ENCODE peak calls at places on chromosome 3, in seven cellular contexts. A is ELR; Q is HuH-7; O is putamen; V is cerebellum; F is HuH-7.5; Y is activated CD4-positive, alpha-beta T cell treated with anti-CD3 and anti-CD28 coated beads, Interleukin-2, amount 50 U/mL, for 4 hours. B is an unnamed sample.

GRCh38 chr3:114967168-114967567 is 179.9 kb downstream of the ZBTB20 start:
- DNase-seq in A (no peak), Q (no peak), O (no peak), V (no peak), F (no peak), Y (no peak), B (no peak)

GRCh38 chr3:48594431-48595049 is 589 bp downstream of the COL7A1 start:
- DNase-seq in A (peak; percentile 57), Q (no peak), O (no peak), V (no peak), F (no peak), Y (no peak), B (no peak)

GRCh38 chr3:171585029-171585428 is 124.8 kb upstream of the TNIK start:
- DNase-seq in A (no peak), Q (no peak), O (no peak), V (no peak), F (no peak), Y (no peak), B (no peak)

GRCh38 chr3:3296858-3297430 is 117.5 kb upstream of the CRBN start:
- DNase-seq in A (no peak), Q (no peak), O (no peak), V (no peak), F (no peak), Y (no peak), B (no peak)

GRCh38 chr3:38968403-38968802 is 83.3 kb downstream of the SCN11A start:
- DNase-seq in A (no peak), Q (no peak), O (no peak), V (no peak), F (no peak), Y (no peak), B (no peak)

GRCh38 chr3:156579427-156579851 is 24.5 kb upstream of the SSR3 start:
- DNase-seq in A (no peak), Q (no peak), O (peak; percentile 12), V (no peak), F (no peak), Y (no peak), B (no peak)

GRCh38 chr3:59006791-59007517 is 42.9 kb downstream of the CFAP20DC start:
- DNase-seq in A (no peak), Q (no peak), O (no peak), V (no peak), F (no peak), Y (no peak), B (no peak)

GRCh38 chr3:89419647-89420141 is 312.3 kb downstream of the EPHA3 start:
- DNase-seq in A (no peak), Q (no peak), O (no peak), V (no peak), F (no peak), Y (no peak), B (no peak)

GRCh38 chr3:39671116-39671515 is 138.3 kb upstream of the MYRIP start:
- DNase-seq in A (no peak), Q (no peak), O (no peak), V (no peak), F (no peak), Y (no peak), B (no peak)

GRCh38 chr3:151047636-151048035 is 37.8 kb upstream of the MED12L start:
- DNase-seq in A (peak; percentile 9), Q (peak; percentile 8), O (no peak), V (no peak), F (no peak), Y (no peak), B (no peak)

GRCh38 chr3:163273694-163274093 is 1777.1 kb downstream of the OTOL1 start:
- DNase-seq in A (peak; percentile 3), Q (no peak), O (no peak), V (no peak), F (no peak), Y (no peak), B (no peak)

GRCh38 chr3:188584162-188584529 is 430.2 kb downstream of the LPP start:
- DNase-seq in A (peak; percentile 85), Q (no peak), O (peak; percentile 75), V (no peak), F (no peak), Y (peak; percentile 17), B (no peak)

GRCh38 chr3:70916375-70917055 is 604.1 kb upstream of the MDFIC2 start:
- DNase-seq in A (no peak), Q (no peak), O (no peak), V (no peak), F (no peak), Y (no peak), B (no peak)

GRCh38 chr3:118641608-118642007 is 393.0 kb downstream of the IGSF11 start:
- DNase-seq in A (no peak), Q (no peak), O (peak; percentile 72), V (peak; percentile 2), F (no peak), Y (no peak), B (no peak)

GRCh38 chr3:53191836-53192480 is 30.9 kb downstream of the PRKCD start:
- DNase-seq in A (no peak), Q (no peak), O (no peak), V (no peak), F (no peak), Y (no peak), B (no peak)

GRCh38 chr3:198061119-198062067 is 101.4 kb downstream of the LMLN start:
- DNase-seq in A (no peak), Q (no peak), O (no peak), V (no peak), F (no peak), Y (no peak), B (no peak)

GRCh38 chr3:16741103-16741758 is 136.0 kb upstream of the DAZL start:
- DNase-seq in A (peak; percentile 86), Q (no peak), O (no peak), V (no peak), F (no peak), Y (no peak), B (no peak)

B was measured in mesenteric fat pad.